ENCODE peak calls at places on chromosomes 11 and 22, in four cellular contexts. C is GM12865, X is tibial nerve, Q is H1. O is an unnamed sample.

GRCh38 chr22:27919943-27920755 is 1.1 kb upstream of the PITPNB start:
- DNase-seq in C (no peak), X (peak; percentile 40), Q (no peak), O (peak; percentile 84)

GRCh38 chr22:33984211-33984610 is 63.9 kb upstream of the LARGE1 start:
- DNase-seq in C (no peak), X (no peak), Q (no peak), O (no peak)

GRCh38 chr11:78170874-78171549 is 17.4 kb downstream of the KCTD21 start:
- DNase-seq in C (no peak), X (no peak), Q (no peak), O (no peak)

GRCh38 chr11:112248216-112248615 is 12.4 kb downstream of the PLET1 start:
- DNase-seq in C (no peak), X (no peak), Q (no peak), O (peak; percentile 53)

GRCh38 chr11:74138021-74138420 is 32.8 kb downstream of the C2CD3 start:
- DNase-seq in C (no peak), X (no peak), Q (no peak), O (no peak)

GRCh38 chr11:99534812-99535211 is 514.1 kb downstream of the CNTN5 start:
- DNase-seq in C (no peak), X (no peak), Q (no peak), O (peak; percentile 28)

GRCh38 chr11:96696736-96697135 is 306.9 kb downstream of the JRKL start:
- DNase-seq in C (no peak), X (no peak), Q (no peak), O (no peak)

GRCh38 chr22:38398609-38399401 is 56.2 kb downstream of the KCNJ4 start:
- DNase-seq in C (peak; percentile 90), X (peak; percentile 83), Q (peak; percentile 94), O (peak; percentile 77)

GRCh38 chr11:61552108-61552635 is 28.7 kb downstream of the SYT7 start:
- DNase-seq in C (no peak), X (no peak), Q (no peak), O (no peak)

GRCh38 chr11:72812968-72813739 is 1.1 kb upstream of the ATG16L2 start:
- DNase-seq in C (peak; percentile 86), X (no peak), Q (peak; percentile 74), O (peak; percentile 91)

GRCh38 chr22:35630387-35630793 is 13.3 kb upstream of the MB start:
- DNase-seq in C (no peak), X (no peak), Q (no peak), O (peak; percentile 43)

GRCh38 chr11:32597914-32598313 is 14.3 kb downstream of the EIF3M start:
- DNase-seq in C (no peak), X (no peak), Q (no peak), O (no peak)

GRCh38 chr22:42471441-42471840 is 39.2 kb upstream of the NFAM1 start:
- DNase-seq in C (no peak), X (no peak), Q (no peak), O (no peak)

GRCh38 chr11:43819926-43820325 is 60.7 kb upstream of the ALKBH3 start:
- DNase-seq in C (peak; percentile 26), X (no peak), Q (no peak), O (no peak)

GRCh38 chr11:123235687-123236261 is 40.7 kb upstream of the CLMP start:
- DNase-seq in C (no peak), X (peak; percentile 33), Q (no peak), O (no peak)

GRCh38 chr11:123233978-123234340 is 38.9 kb upstream of the CLMP start:
- DNase-seq in C (no peak), X (no peak), Q (no peak), O (no peak)

GRCh38 chr11:123238297-123238696 is 43.2 kb upstream of the CLMP start:
- DNase-seq in C (no peak), X (peak; percentile 74), Q (no peak), O (no peak)

GRCh38 chr11:123233280-123233977 is 38.4 kb upstream of the CLMP start:
- DNase-seq in C (peak; percentile 63), X (no peak), Q (no peak), O (no peak)

GRCh38 chr11:123235117-123235686 is 40.2 kb upstream of the CLMP start:
- DNase-seq in C (peak; percentile 41), X (peak; percentile 56), Q (peak; percentile 89), O (peak; percentile 45)
- TF ChIP-seq CTCF in C (peak; percentile 37), X (peak; percentile 62), Q (peak; percentile 79), O (peak; percentile 52)

GRCh38 chr11:22173532-22173931 is 19.4 kb upstream of the ANO5 start:
- DNase-seq in C (no peak), X (no peak), Q (no peak), O (no peak)

GRCh38 chr11:22165087-22165486 is 27.8 kb upstream of the ANO5 start:
- DNase-seq in C (no peak), X (no peak), Q (no peak), O (no peak)

GRCh38 chr11:22165799-22166548 is 26.9 kb upstream of the ANO5 start:
- DNase-seq in C (no peak), X (no peak), Q (no peak), O (no peak)

DNA sequence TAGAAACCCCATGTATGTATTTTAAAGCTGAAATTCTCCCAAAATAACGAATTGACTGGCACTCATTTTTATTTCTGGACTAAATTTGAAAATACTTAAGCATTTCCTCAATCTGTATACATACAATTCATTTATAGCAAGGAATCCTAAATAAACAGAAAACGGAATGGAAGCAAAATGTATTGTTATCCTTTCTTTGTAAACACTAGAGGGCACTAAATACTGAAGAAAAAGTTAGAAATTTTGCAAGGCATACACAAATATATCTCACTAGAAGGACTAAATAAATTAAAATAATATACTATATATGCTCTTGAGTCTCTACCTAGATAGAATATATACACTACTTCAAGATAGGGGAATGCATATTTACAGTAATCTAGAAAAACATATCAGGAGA is 23.1 kb upstream of the ANO5 start:
- DNase-seq in C (no peak), X (no peak), Q (no peak), O (peak; percentile 1)
- TF ChIP-seq CTCF in C (peak; percentile 19), X (no peak), Q (peak; percentile 7), O (peak; percentile 18)

GRCh38 chr11:1116104-1116503 is 41.4 kb downstream of the MUC2 start:
- DNase-seq in C (no peak), X (no peak), Q (no peak), O (no peak)
- TF ChIP-seq CTCF in C (no peak), X (no peak), Q (no peak), O (no peak)

GRCh38 chr11:3344775-3345174 is 34.2 kb downstream of the ZNF195 start:
- DNase-seq in C (no peak), X (no peak), Q (no peak), O (no peak)
- TF ChIP-seq CTCF in C (no peak), X (no peak), Q (no peak), O (no peak)

GRCh38 chr22:21727159-21727558 is 8.4 kb downstream of the YPEL1 start:
- DNase-seq in C (no peak), X (no peak), Q (no peak), O (no peak)

GRCh38 chr22:21727768-21728167 is 7.8 kb downstream of the YPEL1 start:
- DNase-seq in C (no peak), X (no peak), Q (no peak), O (no peak)

GRCh38 chr22:21728270-21728669 is 7.3 kb downstream of the YPEL1 start:
- DNase-seq in C (no peak), X (no peak), Q (no peak), O (no peak)

GRCh38 chr22:21725956-21726649 is 9.5 kb downstream of the YPEL1 start:
- DNase-seq in C (no peak), X (no peak), Q (no peak), O (no peak)

GRCh38 chr22:21726650-21727049 is 8.9 kb downstream of the YPEL1 start:
- DNase-seq in C (peak; percentile 69), X (no peak), Q (peak; percentile 74), O (peak; percentile 31)
- TF ChIP-seq CTCF in C (peak; percentile 54), X (no peak), Q (peak; percentile 70), O (no peak)